ENCODE peak calls at places on chromosomes 3 and 15, in six cellular contexts. J, X, N, H, Q and D are unnamed samples.

GRCh38 chr3:187709155-187709554 is 6.8 kb upstream of the RTP2 start:
- DNase-seq in N (no peak), H (no peak), X (no peak), J (no peak), Q (no peak), D (no peak)

GRCh38 chr3:194135806-194136518 is at the start of gene HES1:
- DNase-seq in H (peak), N (peak), J (peak), Q (peak), X (peak), D (peak)

GRCh38 chr3:71652786-71653419 is 69.4 kb upstream of the FOXP1 start:
- DNase-seq in N (peak), X (peak), H (peak), J (peak), Q (peak), D (peak)

GRCh38 chr3:64141476-64141875 is 83.8 kb downstream of the PRICKLE2 start:
- DNase-seq in J (no peak), H (no peak), N (no peak), X (no peak), Q (no peak), D (peak)

GRCh38 chr3:47870156-47870555 is 67.2 kb downstream of the DHX30 start:
- DNase-seq in J (no peak), H (no peak), N (no peak), X (no peak), Q (no peak), D (no peak)

GRCh38 chr3:188559069-188559410 is 405.1 kb downstream of the LPP start:
- DNase-seq in X (no peak), Q (no peak), H (no peak), J (no peak), N (no peak), D (peak)

GRCh38 chr3:33439421-33440327 is 531 bp downstream of the UBP1 start:
- DNase-seq in N (peak), J (peak), Q (peak), H (peak), X (peak), D (peak)

GRCh38 chr3:114639171-114639570 is 345.3 kb downstream of the TIGIT start:
- DNase-seq in H (no peak), Q (no peak), N (no peak), X (no peak), J (no peak), D (no peak)

GRCh38 chr15:74227968-74228722 is 8.0 kb upstream of the CCDC33 start:
- DNase-seq in Q (peak), J (peak), H (peak), X (no peak), N (no peak), D (peak)

GRCh38 chr15:49265911-49266310 is 95.9 kb downstream of the GALK2 start:
- DNase-seq in X (no peak), H (no peak), J (no peak), Q (no peak), N (no peak), D (no peak)

GRCh38 chr3:27659279-27660021 is 62.7 kb downstream of the EOMES start:
- DNase-seq in Q (peak), X (peak), H (peak), N (peak), J (peak), D (peak)

GRCh38 chr3:134905647-134905935 is 110.5 kb downstream of the EPHB1 start:
- DNase-seq in Q (no peak), J (no peak), H (no peak), X (no peak), N (no peak), D (no peak)

GRCh38 chr3:141401095-141401494 is 32.8 kb downstream of the ZBTB38 start:
- DNase-seq in X (no peak), N (no peak), J (no peak), H (no peak), Q (no peak), D (no peak)

GRCh38 chr15:70801111-70801510 is 37.8 kb upstream of the UACA start:
- DNase-seq in Q (no peak), X (no peak), J (no peak), N (no peak), H (no peak), D (peak)

GRCh38 chr15:70799667-70800450 is 36.5 kb upstream of the UACA start:
- DNase-seq in J (peak), Q (peak), H (peak), X (no peak), N (no peak), D (peak)

GRCh38 chr15:70797464-70797863 is 34.1 kb upstream of the UACA start:
- DNase-seq in J (no peak), Q (no peak), X (no peak), H (no peak), N (no peak), D (no peak)

GRCh38 chr15:70806992-70807712 is 43.8 kb upstream of the UACA start:
- DNase-seq in N (peak), Q (peak), X (no peak), J (peak), H (peak), D (peak)

DNA sequence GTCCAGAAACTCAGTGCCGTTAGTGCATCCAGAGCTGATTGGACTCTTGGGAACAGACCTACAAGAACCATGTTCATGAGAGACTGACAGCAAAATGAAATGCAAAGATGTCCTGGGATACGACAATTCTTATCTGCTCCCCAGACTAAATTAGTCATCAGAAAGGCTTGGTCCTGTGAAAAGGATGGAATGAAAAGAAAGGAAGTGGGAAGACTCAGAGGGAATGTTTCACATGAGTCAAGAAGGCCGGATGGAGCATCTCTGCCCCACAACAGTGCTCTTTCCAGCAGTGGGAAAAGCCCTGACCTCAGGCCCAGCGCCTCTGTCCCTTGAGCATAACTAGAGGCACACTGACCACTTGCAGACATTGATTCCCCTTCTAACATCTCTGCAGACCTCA is 39.3 kb upstream of the UACA start:
- DNase-seq in Q (no peak), J (no peak), N (no peak), X (no peak), H (peak), D (peak)
- H3K4me3 ChIP-seq in Q (no peak), J (no peak), N (no peak), X (no peak), H (no peak), D (no peak)

GRCh38 chr3:49015765-49016164 is 2.6 kb downstream of the DALRD3 start:
- DNase-seq in H (no peak), J (no peak), N (no peak), Q (no peak), X (no peak), D (no peak)

GRCh38 chr3:49017978-49018706 is at the start of gene DALRD3:
- DNase-seq in N (peak), H (peak), X (no peak), Q (peak), J (peak), D (peak)

GRCh38 chr3:49017229-49017615 is 1.2 kb downstream of the DALRD3 start:
- DNase-seq in H (no peak), Q (no peak), X (no peak), J (no peak), N (no peak), D (no peak)

GRCh38 chr3:49017646-49017977 is 768 bp downstream of the DALRD3 start:
- DNase-seq in N (no peak), J (no peak), H (no peak), X (no peak), Q (no peak), D (no peak)

DNA sequence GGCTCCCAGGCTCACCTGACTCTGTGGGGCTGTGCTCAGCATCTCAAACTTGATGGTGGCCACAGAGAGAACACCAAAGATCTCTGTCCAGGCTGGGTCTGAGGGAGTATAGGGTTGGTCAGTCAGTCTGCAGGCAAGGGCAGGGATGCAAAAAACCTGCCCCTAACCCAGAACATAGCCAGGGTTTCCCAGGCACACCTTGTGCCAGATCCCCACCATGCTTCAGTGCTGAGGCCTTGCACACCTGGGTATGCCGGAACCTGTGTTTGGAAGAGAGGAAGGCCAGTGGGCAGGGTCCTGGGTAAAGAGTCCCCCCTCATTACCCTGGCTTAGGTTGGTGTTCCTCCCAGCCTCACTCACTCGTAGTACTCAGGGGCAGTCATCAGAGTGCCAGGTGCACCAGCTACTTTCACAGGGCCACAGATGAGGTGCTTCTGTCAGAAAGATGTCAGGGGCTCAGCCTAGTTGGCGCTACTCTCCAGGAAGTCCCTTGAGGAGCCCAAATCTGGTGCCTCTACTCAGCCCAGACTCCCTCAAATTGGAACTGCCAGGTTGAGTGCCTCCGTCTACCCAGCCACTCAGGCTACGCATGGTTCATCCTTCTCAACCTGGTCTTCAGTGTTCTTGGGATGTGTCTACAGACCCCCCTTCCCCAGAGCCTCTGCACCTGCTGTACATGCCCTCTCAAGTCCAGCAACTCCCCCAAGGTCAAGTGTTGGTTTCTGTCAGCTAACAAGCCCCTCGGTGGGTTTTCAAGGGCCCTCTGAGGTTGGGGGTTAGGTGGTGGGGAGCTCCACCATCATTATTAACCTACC is 1.8 kb downstream of the DALRD3 start:
- DNase-seq in Q (no peak), H (no peak), J (no peak), X (no peak), N (no peak), D (no peak)
- H3K4me3 ChIP-seq in Q (no peak), H (no peak), J (no peak), X (no peak), N (no peak), D (no peak)

DNA sequence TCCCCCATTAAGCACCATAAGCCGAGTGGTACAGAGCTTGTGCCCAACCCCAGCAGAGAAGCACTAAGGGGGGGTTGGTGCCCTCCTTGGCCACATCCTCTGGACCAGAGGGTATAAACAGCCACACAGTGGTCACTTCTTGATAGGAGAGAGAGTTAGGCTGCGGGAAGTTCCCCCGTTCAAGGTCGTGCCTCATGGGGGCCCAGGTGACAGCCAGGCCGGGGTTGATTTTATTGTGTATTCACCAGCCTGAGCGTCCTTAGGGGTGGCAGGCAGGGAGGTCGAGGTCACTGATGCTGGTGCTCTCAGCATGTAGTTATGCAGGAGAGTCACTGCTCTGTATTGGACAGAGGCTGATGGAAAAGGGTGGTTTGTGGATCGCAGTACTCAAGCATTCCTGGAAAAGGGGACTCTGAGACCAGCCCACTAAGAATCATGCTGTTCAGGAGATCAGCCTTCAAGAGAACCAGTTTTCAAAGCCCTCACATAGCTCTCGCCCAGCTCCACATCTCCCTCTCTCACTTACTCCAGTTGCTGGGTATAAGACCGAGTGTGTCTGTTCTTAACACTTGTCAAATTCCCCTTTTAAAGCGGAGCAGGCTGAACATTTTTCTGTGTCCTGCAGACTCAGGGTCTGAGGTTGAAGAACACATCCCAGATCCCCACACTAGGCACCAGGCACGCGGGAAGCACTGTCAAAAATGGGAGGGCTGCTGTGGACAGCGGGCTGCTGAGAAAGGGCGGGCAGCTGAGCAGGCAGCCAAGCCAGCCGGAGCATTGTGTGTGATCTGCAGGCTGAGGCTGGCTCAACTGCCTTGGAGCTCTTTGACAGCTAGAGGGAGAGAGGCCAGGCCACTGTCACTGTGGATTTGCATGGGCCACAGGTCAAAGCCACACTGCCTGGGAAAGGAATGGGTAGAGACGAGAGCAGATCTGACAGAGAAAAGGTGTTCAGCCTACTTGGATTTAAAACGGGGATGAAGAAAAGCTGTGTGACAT is 279.3 kb upstream of the LRRFIP2 start:
- DNase-seq in Q (peak), H (peak), X (no peak), J (peak), N (peak), D (no peak)
- H3K4me3 ChIP-seq in Q (peak), H (no peak), X (peak), J (peak), N (peak), D (no peak)

GRCh38 chr3:196317702-196318467 is at the start of gene DYNLT2B:
- DNase-seq in H (peak), N (peak), Q (peak), J (peak), X (peak), D (peak)

GRCh38 chr3:196323723-196324122 is 5.7 kb upstream of the DYNLT2B start:
- DNase-seq in H (peak), X (no peak), J (peak), N (no peak), Q (peak), D (no peak)

GRCh38 chr3:196323016-196323415 is 5.0 kb upstream of the DYNLT2B start:
- DNase-seq in H (no peak), Q (no peak), X (no peak), N (no peak), J (no peak), D (no peak)

GRCh38 chr3:196321162-196321561 is 3.1 kb upstream of the DYNLT2B start:
- DNase-seq in Q (no peak), J (no peak), X (no peak), N (no peak), H (no peak), D (no peak)

GRCh38 chr3:196320110-196320509 is 2.1 kb upstream of the DYNLT2B start:
- DNase-seq in H (no peak), N (no peak), J (no peak), X (no peak), Q (no peak), D (no peak)
- H3K4me3 ChIP-seq in H (no peak), N (no peak), J (no peak), X (no peak), Q (no peak), D (no peak)

GRCh38 chr3:50297384-50297775 is 1.8 kb downstream of the HYAL3 start:
- DNase-seq in H (no peak), X (no peak), N (no peak), Q (no peak), J (no peak), D (no peak)
- H3K4me3 ChIP-seq in H (no peak), X (no peak), N (no peak), Q (no peak), J (no peak), D (no peak)

GRCh38 chr3:2097641-2098191 is 950 bp upstream of the CNTN4 start:
- DNase-seq in N (no peak), Q (no peak), H (no peak), X (no peak), J (no peak), D (no peak)

GRCh38 chr3:2094941-2095340 is 3.7 kb upstream of the CNTN4 start:
- DNase-seq in X (no peak), N (no peak), Q (no peak), H (no peak), J (no peak), D (no peak)

GRCh38 chr3:2099028-2099671 is 484 bp downstream of the CNTN4 start:
- DNase-seq in Q (no peak), X (peak), H (no peak), N (no peak), J (peak), D (no peak)

GRCh38 chr3:2098398-2099027 is at the start of gene CNTN4:
- DNase-seq in H (peak), Q (peak), X (peak), N (peak), J (peak), D (no peak)

GRCh38 chr3:2096196-2096595 is 2.5 kb upstream of the CNTN4 start:
- DNase-seq in Q (no peak), H (no peak), X (no peak), N (no peak), J (peak), D (no peak)
- H3K4me3 ChIP-seq in Q (no peak), H (no peak), X (no peak), N (no peak), J (no peak), D (no peak)

DNA sequence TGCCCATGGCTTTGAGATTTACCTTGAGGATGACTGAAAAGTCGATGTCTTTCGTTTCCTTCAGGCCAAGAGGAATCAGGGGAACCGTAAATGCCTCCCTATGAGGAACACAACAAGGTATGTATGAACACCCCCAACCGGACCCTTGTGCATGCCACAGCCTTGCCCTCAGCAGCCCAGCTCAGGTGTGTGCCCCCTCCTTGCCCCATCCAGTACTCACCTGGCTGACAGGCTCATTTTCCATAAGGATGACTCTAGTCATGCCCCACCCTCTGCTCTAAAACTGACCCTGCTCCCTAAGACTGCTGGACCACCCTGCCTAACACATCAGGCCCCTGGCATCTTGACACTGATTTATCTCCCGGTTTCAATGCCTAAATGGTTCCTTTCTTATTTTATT is 270.0 kb downstream of the GOLGA6L6 start:
- DNase-seq in H (no peak), J (no peak), N (no peak), Q (no peak), X (no peak), D (no peak)
- H3K4me3 ChIP-seq in H (no peak), J (no peak), N (no peak), Q (no peak), X (no peak), D (no peak)